ENCODE peak calls at places on chromosomes 6 and 20, in seven cellular contexts. K, U, L, Q, P, R and G are unnamed samples.
A peak's percentile ranks its signal among the peaks of the same experiment; 100 is the strongest.

GRCh38 chr6:35148167-35148741 is 7.1 kb upstream of the TCP11 start:
- DNase-seq in L (no peak), Q (peak; percentile 92), R (peak; percentile 28), U (no peak), P (no peak), K (no peak), G (no peak)

GRCh38 chr6:138031850-138032249 is 75.4 kb downstream of the PERP start:
- DNase-seq in Q (no peak), R (no peak), P (no peak), K (no peak), U (no peak), L (no peak), G (no peak)

GRCh38 chr6:51812231-51812630 is 275.2 kb downstream of the PKHD1 start:
- DNase-seq in R (no peak), Q (no peak), U (no peak), K (no peak), L (no peak), P (no peak), G (no peak)

GRCh38 chr6:118859517-118860064 is 34.4 kb upstream of the ASF1A start:
- DNase-seq in U (no peak), L (no peak), K (no peak), R (no peak), P (no peak), Q (no peak), G (no peak)

GRCh38 chr6:46684771-46685170 is 2.9 kb upstream of the TDRD6 start:
- DNase-seq in U (no peak), P (no peak), Q (no peak), K (no peak), R (no peak), L (no peak), G (no peak)

GRCh38 chr20:20655883-20656282 is 56.6 kb downstream of the RALGAPA2 start:
- DNase-seq in U (no peak), L (no peak), K (no peak), R (no peak), P (no peak), Q (no peak), G (no peak)

GRCh38 chr6:69867075-69867911 is 937 bp downstream of the COL19A1 start:
- DNase-seq in Q (peak; percentile 80), L (peak; percentile 55), R (peak; percentile 78), K (peak; percentile 70), P (peak; percentile 45), U (peak; percentile 44), G (peak; percentile 86)

GRCh38 chr6:105136433-105137350 is 43.1 kb downstream of the POPDC3 start:
- DNase-seq in Q (peak; percentile 63), R (peak; percentile 43), K (peak; percentile 77), L (no peak), U (no peak), P (peak; percentile 36), G (peak; percentile 54)

GRCh38 chr20:19974621-19975435 is 42.3 kb upstream of the NAA20 start:
- DNase-seq in K (peak; percentile 84), R (no peak), L (no peak), Q (peak; percentile 75), U (no peak), P (peak; percentile 78), G (peak; percentile 68)

GRCh38 chr6:107129370-107129925 is 14.1 kb upstream of the BEND3 start:
- DNase-seq in L (no peak), K (no peak), P (no peak), Q (no peak), U (no peak), R (no peak), G (peak; percentile 37)

GRCh38 chr6:136921521-136921935 is 573 bp upstream of the SLC35D3 start:
- DNase-seq in R (peak; percentile 14), U (no peak), Q (peak; percentile 29), K (no peak), L (no peak), P (peak; percentile 82), G (peak; percentile 71)

GRCh38 chr20:41436679-41437078 is 70.1 kb upstream of the EMILIN3 start:
- DNase-seq in L (no peak), Q (no peak), P (no peak), U (no peak), K (no peak), R (no peak), G (no peak)

GRCh38 chr20:43507150-43508080 is at the start of gene L3MBTL1:
- DNase-seq in Q (peak; percentile 82), P (peak; percentile 71), K (peak; percentile 70), R (peak; percentile 31), L (no peak), U (no peak), G (peak; percentile 91)

GRCh38 chr6:144931172-144932035 is 646.3 kb downstream of the UTRN start:
- DNase-seq in Q (peak; percentile 28), U (no peak), L (peak; percentile 13), K (no peak), P (peak; percentile 67), R (peak; percentile 9), G (peak; percentile 60)

GRCh38 chr20:16209826-16210365 is 363.4 kb downstream of the KIF16B start:
- DNase-seq in R (no peak), L (no peak), Q (no peak), U (no peak), K (no peak), P (no peak), G (no peak)

GRCh38 chr20:6081236-6081635 is 27.4 kb upstream of the LRRN4 start:
- DNase-seq in P (no peak), R (no peak), Q (no peak), U (no peak), L (no peak), K (no peak), G (no peak)

GRCh38 chr6:29992792-29993191 is 50.5 kb downstream of the HLA-A start:
- DNase-seq in K (no peak), Q (no peak), L (no peak), P (no peak), R (no peak), U (no peak), G (no peak)

GRCh38 chr6:101462576-101462975 is 69.1 kb downstream of the GRIK2 start:
- DNase-seq in R (no peak), K (no peak), L (no peak), U (no peak), P (no peak), Q (no peak), G (no peak)

GRCh38 chr20:54250691-54251090 is 42.8 kb downstream of the PFDN4 start:
- DNase-seq in R (no peak), U (no peak), P (no peak), K (no peak), L (no peak), Q (no peak), G (peak; percentile 54)

GRCh38 chr20:38275815-38276550 is 15.4 kb upstream of the KIAA1755 start:
- DNase-seq in R (no peak), L (no peak), Q (no peak), P (no peak), U (no peak), K (no peak), G (peak; percentile 38)

GRCh38 chr6:87287251-87287650 is 35.1 kb upstream of the SMIM8 start:
- DNase-seq in P (no peak), R (no peak), Q (no peak), U (no peak), L (no peak), K (no peak), G (no peak)

GRCh38 chr6:170347091-170347490 is 40.5 kb downstream of the FAM120B start:
- DNase-seq in Q (no peak), R (no peak), L (no peak), U (no peak), P (no peak), K (no peak), G (no peak)

GRCh38 chr6:89952696-89953095 is 58.4 kb downstream of the GJA10 start:
- DNase-seq in P (no peak), U (peak; percentile 41), Q (no peak), K (no peak), L (peak; percentile 43), R (peak; percentile 59), G (no peak)